ENCODE peak calls at places on chromosomes 1 and 21, in nine cellular contexts. One of them, this sample, is unnamed.

GRCh38 chr1:204150702-204151561 is 912 bp downstream of the ETNK2 start:
- DNase-seq in CD4-positive, alpha-beta memory T cell: no peak
- DNase-seq in heart right ventricle: no peak
- DNase-seq in A549: no peak
- DNase-seq in lower lobe of right lung: peak; percentile 43
- DNase-seq in cardiac muscle cell: no peak
- DNase-seq in OCI-LY7: no peak
- DNase-seq in kidney: peak; percentile 82
- DNase-seq in uterus: peak; percentile 57
- DNase-seq in this sample: no peak

GRCh38 chr1:231420959-231421615 is 1.0 kb downstream of the EGLN1 start:
- DNase-seq in CD4-positive, alpha-beta memory T cell: peak; percentile 21
- DNase-seq in heart right ventricle: peak; percentile 39
- DNase-seq in A549: peak; percentile 52
- DNase-seq in lower lobe of right lung: peak; percentile 72
- DNase-seq in cardiac muscle cell: peak; percentile 58
- DNase-seq in OCI-LY7: peak; percentile 75
- DNase-seq in kidney: peak; percentile 84
- DNase-seq in uterus: peak; percentile 36
- DNase-seq in this sample: peak; percentile 32

GRCh38 chr1:63683759-63684158 is 90.1 kb upstream of the ROR1 start:
- DNase-seq in CD4-positive, alpha-beta memory T cell: no peak
- DNase-seq in heart right ventricle: no peak
- DNase-seq in A549: no peak
- DNase-seq in lower lobe of right lung: no peak
- DNase-seq in cardiac muscle cell: no peak
- DNase-seq in OCI-LY7: no peak
- DNase-seq in kidney: no peak
- DNase-seq in uterus: no peak
- DNase-seq in this sample: no peak

GRCh38 chr1:77313491-77313890 is 31.7 kb downstream of the AK5 start:
- DNase-seq in CD4-positive, alpha-beta memory T cell: peak; percentile 12
- DNase-seq in heart right ventricle: no peak
- DNase-seq in A549: peak; percentile 27
- DNase-seq in lower lobe of right lung: no peak
- DNase-seq in cardiac muscle cell: peak; percentile 49
- DNase-seq in OCI-LY7: peak; percentile 36
- DNase-seq in kidney: no peak
- DNase-seq in uterus: no peak
- DNase-seq in this sample: peak; percentile 29

GRCh38 chr1:147892731-147893214 is 9.8 kb upstream of the GJA8 start:
- DNase-seq in CD4-positive, alpha-beta memory T cell: peak; percentile 35
- DNase-seq in heart right ventricle: peak; percentile 21
- DNase-seq in A549: peak; percentile 57
- DNase-seq in lower lobe of right lung: no peak
- DNase-seq in cardiac muscle cell: peak; percentile 76
- DNase-seq in OCI-LY7: peak; percentile 55
- DNase-seq in kidney: no peak
- DNase-seq in uterus: no peak
- DNase-seq in this sample: no peak

GRCh38 chr1:28518745-28519341 is 13.0 kb downstream of the RCC1 start:
- DNase-seq in CD4-positive, alpha-beta memory T cell: no peak
- DNase-seq in heart right ventricle: no peak
- DNase-seq in A549: peak; percentile 68
- DNase-seq in lower lobe of right lung: no peak
- DNase-seq in cardiac muscle cell: peak; percentile 15
- DNase-seq in OCI-LY7: peak; percentile 64
- DNase-seq in kidney: no peak
- DNase-seq in uterus: no peak
- DNase-seq in this sample: peak; percentile 13

GRCh38 chr1:10236405-10237156 is 26.2 kb downstream of the KIF1B start:
- DNase-seq in CD4-positive, alpha-beta memory T cell: no peak
- DNase-seq in heart right ventricle: no peak
- DNase-seq in A549: no peak
- DNase-seq in lower lobe of right lung: no peak
- DNase-seq in cardiac muscle cell: peak; percentile 11
- DNase-seq in OCI-LY7: no peak
- DNase-seq in kidney: no peak
- DNase-seq in uterus: no peak
- DNase-seq in this sample: no peak

GRCh38 chr1:17710889-17711576 is 44.1 kb upstream of the ACTL8 start:
- DNase-seq in CD4-positive, alpha-beta memory T cell: no peak
- DNase-seq in heart right ventricle: no peak
- DNase-seq in A549: no peak
- DNase-seq in lower lobe of right lung: no peak
- DNase-seq in cardiac muscle cell: no peak
- DNase-seq in OCI-LY7: no peak
- DNase-seq in kidney: no peak
- DNase-seq in uterus: no peak
- DNase-seq in this sample: no peak

GRCh38 chr1:44135896-44136295 is 5.5 kb downstream of the KLF18 start:
- DNase-seq in CD4-positive, alpha-beta memory T cell: no peak
- DNase-seq in heart right ventricle: no peak
- DNase-seq in A549: no peak
- DNase-seq in lower lobe of right lung: no peak
- DNase-seq in cardiac muscle cell: no peak
- DNase-seq in OCI-LY7: no peak
- DNase-seq in kidney: no peak
- DNase-seq in uterus: no peak
- DNase-seq in this sample: no peak

GRCh38 chr1:6162341-6162740 is 17.8 kb downstream of the CHD5 start:
- DNase-seq in CD4-positive, alpha-beta memory T cell: no peak
- DNase-seq in heart right ventricle: no peak
- DNase-seq in A549: no peak
- DNase-seq in lower lobe of right lung: no peak
- DNase-seq in cardiac muscle cell: no peak
- DNase-seq in OCI-LY7: no peak
- DNase-seq in kidney: no peak
- DNase-seq in uterus: no peak
- DNase-seq in this sample: no peak

GRCh38 chr1:157390646-157391045 is 161.7 kb downstream of the FCRL5 start:
- DNase-seq in CD4-positive, alpha-beta memory T cell: no peak
- DNase-seq in heart right ventricle: no peak
- DNase-seq in A549: no peak
- DNase-seq in lower lobe of right lung: no peak
- DNase-seq in cardiac muscle cell: peak; percentile 82
- DNase-seq in OCI-LY7: no peak
- DNase-seq in kidney: no peak
- DNase-seq in uterus: no peak
- DNase-seq in this sample: no peak

GRCh38 chr1:63199666-63200065 is 122.7 kb upstream of the FOXD3 start:
- DNase-seq in CD4-positive, alpha-beta memory T cell: no peak
- DNase-seq in heart right ventricle: no peak
- DNase-seq in A549: no peak
- DNase-seq in lower lobe of right lung: no peak
- DNase-seq in cardiac muscle cell: no peak
- DNase-seq in OCI-LY7: no peak
- DNase-seq in kidney: no peak
- DNase-seq in uterus: no peak
- DNase-seq in this sample: no peak

GRCh38 chr1:200150721-200151120 is 123.2 kb downstream of the NR5A2 start:
- DNase-seq in CD4-positive, alpha-beta memory T cell: no peak
- DNase-seq in heart right ventricle: no peak
- DNase-seq in A549: peak; percentile 95
- DNase-seq in lower lobe of right lung: peak; percentile 52
- DNase-seq in cardiac muscle cell: peak; percentile 52
- DNase-seq in OCI-LY7: no peak
- DNase-seq in kidney: no peak
- DNase-seq in uterus: no peak
- DNase-seq in this sample: no peak

GRCh38 chr1:172533511-172534116 is 664 bp downstream of the SUCO start:
- DNase-seq in CD4-positive, alpha-beta memory T cell: peak; percentile 55
- DNase-seq in heart right ventricle: no peak
- DNase-seq in A549: peak; percentile 22
- DNase-seq in lower lobe of right lung: peak; percentile 45
- DNase-seq in cardiac muscle cell: peak; percentile 24
- DNase-seq in OCI-LY7: peak; percentile 68
- DNase-seq in kidney: peak; percentile 41
- DNase-seq in uterus: no peak
- DNase-seq in this sample: no peak

GRCh38 chr21:45381865-45382697 is 22.9 kb upstream of the COL18A1 start:
- DNase-seq in CD4-positive, alpha-beta memory T cell: no peak
- DNase-seq in heart right ventricle: no peak
- DNase-seq in A549: no peak
- DNase-seq in lower lobe of right lung: peak; percentile 31
- DNase-seq in cardiac muscle cell: no peak
- DNase-seq in OCI-LY7: no peak
- DNase-seq in kidney: peak; percentile 73
- DNase-seq in uterus: no peak
- DNase-seq in this sample: no peak

GRCh38 chr1:67264152-67264551 is 43.5 kb upstream of the IL12RB2 start:
- DNase-seq in CD4-positive, alpha-beta memory T cell: no peak
- DNase-seq in heart right ventricle: no peak
- DNase-seq in A549: no peak
- DNase-seq in lower lobe of right lung: no peak
- DNase-seq in cardiac muscle cell: no peak
- DNase-seq in OCI-LY7: no peak
- DNase-seq in kidney: no peak
- DNase-seq in uterus: no peak
- DNase-seq in this sample: no peak

GRCh38 chr1:27980216-27980820 is 20.5 kb downstream of the XKR8 start:
- DNase-seq in CD4-positive, alpha-beta memory T cell: no peak
- DNase-seq in heart right ventricle: no peak
- DNase-seq in A549: no peak
- DNase-seq in lower lobe of right lung: no peak
- DNase-seq in cardiac muscle cell: no peak
- DNase-seq in OCI-LY7: no peak
- DNase-seq in kidney: no peak
- DNase-seq in uterus: no peak
- DNase-seq in this sample: no peak

GRCh38 chr21:16013570-16013969 is 283.8 kb downstream of the USP25 start:
- DNase-seq in CD4-positive, alpha-beta memory T cell: no peak
- DNase-seq in heart right ventricle: no peak
- DNase-seq in A549: no peak
- DNase-seq in lower lobe of right lung: no peak
- DNase-seq in cardiac muscle cell: no peak
- DNase-seq in OCI-LY7: no peak
- DNase-seq in kidney: no peak
- DNase-seq in uterus: no peak
- DNase-seq in this sample: no peak

GRCh38 chr1:112695276-112695675 is 11.7 kb downstream of the RHOC start:
- DNase-seq in CD4-positive, alpha-beta memory T cell: no peak
- DNase-seq in heart right ventricle: no peak
- DNase-seq in A549: no peak
- DNase-seq in lower lobe of right lung: no peak
- DNase-seq in cardiac muscle cell: no peak
- DNase-seq in OCI-LY7: no peak
- DNase-seq in kidney: no peak
- DNase-seq in uterus: no peak
- DNase-seq in this sample: no peak

GRCh38 chr21:46116189-46116845 is 18.4 kb downstream of the COL6A2 start:
- DNase-seq in CD4-positive, alpha-beta memory T cell: no peak
- DNase-seq in heart right ventricle: peak; percentile 3
- DNase-seq in A549: no peak
- DNase-seq in lower lobe of right lung: peak; percentile 43
- DNase-seq in cardiac muscle cell: no peak
- DNase-seq in OCI-LY7: no peak
- DNase-seq in kidney: peak; percentile 35
- DNase-seq in uterus: peak; percentile 16
- DNase-seq in this sample: no peak

GRCh38 chr1:101008229-101008628 is 17.4 kb downstream of the DPH5 start:
- DNase-seq in CD4-positive, alpha-beta memory T cell: no peak
- DNase-seq in heart right ventricle: no peak
- DNase-seq in A549: no peak
- DNase-seq in lower lobe of right lung: no peak
- DNase-seq in cardiac muscle cell: no peak
- DNase-seq in OCI-LY7: no peak
- DNase-seq in kidney: no peak
- DNase-seq in uterus: no peak
- DNase-seq in this sample: no peak

GRCh38 chr1:233700338-233700737 is 86.4 kb downstream of the KCNK1 start:
- DNase-seq in CD4-positive, alpha-beta memory T cell: no peak
- DNase-seq in heart right ventricle: no peak
- DNase-seq in A549: no peak
- DNase-seq in lower lobe of right lung: no peak
- DNase-seq in cardiac muscle cell: no peak
- DNase-seq in OCI-LY7: no peak
- DNase-seq in kidney: no peak
- DNase-seq in uterus: no peak
- DNase-seq in this sample: no peak

GRCh38 chr1:91575909-91576519 is 75.4 kb downstream of the CDC7 start:
- DNase-seq in CD4-positive, alpha-beta memory T cell: no peak
- DNase-seq in heart right ventricle: no peak
- DNase-seq in A549: no peak
- DNase-seq in lower lobe of right lung: no peak
- DNase-seq in cardiac muscle cell: no peak
- DNase-seq in OCI-LY7: peak; percentile 43
- DNase-seq in kidney: no peak
- DNase-seq in uterus: no peak
- DNase-seq in this sample: no peak
- H3K4me1 ChIP-seq in CD4-positive, alpha-beta memory T cell: peaks cover 16% of the 10 kb centered on the region
- H3K4me1 ChIP-seq in heart right ventricle: peaks cover 30% of the 10 kb centered on the region
- H3K4me1 ChIP-seq in A549: peaks cover 10% of the 10 kb centered on the region
- H3K4me1 ChIP-seq in lower lobe of right lung: peaks cover 39% of the 10 kb centered on the region
- H3K4me1 ChIP-seq in cardiac muscle cell: peaks cover 24% of the 10 kb centered on the region
- H3K4me1 ChIP-seq in OCI-LY7: peaks cover 49% of the 10 kb centered on the region
- H3K4me1 ChIP-seq in kidney: no peaks in the 10 kb centered on the region
- H3K4me1 ChIP-seq in uterus: no peaks in the 10 kb centered on the region
- H3K4me1 ChIP-seq in this sample: peaks cover 8% of the 10 kb centered on the region

GRCh38 chr21:35231115-35231514 is 182.0 kb upstream of the RUNX1 start:
- DNase-seq in CD4-positive, alpha-beta memory T cell: no peak
- DNase-seq in heart right ventricle: no peak
- DNase-seq in A549: no peak
- DNase-seq in lower lobe of right lung: no peak
- DNase-seq in cardiac muscle cell: no peak
- DNase-seq in OCI-LY7: peak; percentile 69
- DNase-seq in kidney: no peak
- DNase-seq in uterus: no peak
- DNase-seq in this sample: no peak
- H3K4me1 ChIP-seq in CD4-positive, alpha-beta memory T cell: peaks cover 25% of the 10 kb centered on the region
- H3K4me1 ChIP-seq in heart right ventricle: peaks cover 24% of the 10 kb centered on the region
- H3K4me1 ChIP-seq in A549: peaks cover 10% of the 10 kb centered on the region
- H3K4me1 ChIP-seq in lower lobe of right lung: no peaks in the 10 kb centered on the region
- H3K4me1 ChIP-seq in cardiac muscle cell: no peaks in the 10 kb centered on the region
- H3K4me1 ChIP-seq in OCI-LY7: peaks cover 86% of the 10 kb centered on the region
- H3K4me1 ChIP-seq in kidney: peaks cover 5% of the 10 kb centered on the region
- H3K4me1 ChIP-seq in uterus: no peaks in the 10 kb centered on the region
- H3K4me1 ChIP-seq in this sample: peaks cover 17% of the 10 kb centered on the region

DNA sequence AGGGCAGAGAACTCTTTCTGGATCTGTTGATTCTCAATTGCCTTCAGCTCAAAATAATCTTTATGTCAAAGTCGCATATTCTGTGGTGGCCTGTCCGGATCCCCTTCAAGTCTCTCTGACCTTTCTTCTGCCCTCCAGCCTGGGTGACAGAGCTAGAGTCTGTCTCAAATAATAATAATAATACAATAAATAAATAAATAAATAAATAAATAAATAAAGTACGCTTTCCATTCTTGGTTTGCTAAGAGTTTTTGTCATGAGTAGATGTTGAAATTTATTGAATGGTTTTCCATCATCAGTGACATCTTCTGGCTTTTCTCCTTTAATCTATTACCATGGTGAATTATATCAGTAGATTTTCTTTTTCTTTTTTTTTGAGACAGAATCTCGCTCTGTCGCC is 30.7 kb downstream of the ERRFI1 start:
- DNase-seq in CD4-positive, alpha-beta memory T cell: no peak
- DNase-seq in heart right ventricle: no peak
- DNase-seq in A549: no peak
- DNase-seq in lower lobe of right lung: no peak
- DNase-seq in cardiac muscle cell: no peak
- DNase-seq in OCI-LY7: no peak
- DNase-seq in kidney: no peak
- DNase-seq in uterus: no peak
- DNase-seq in this sample: no peak
- H3K4me1 ChIP-seq in CD4-positive, alpha-beta memory T cell: no peaks in the 10 kb centered on the region
- H3K4me1 ChIP-seq in heart right ventricle: no peaks in the 10 kb centered on the region
- H3K4me1 ChIP-seq in A549: no peaks in the 10 kb centered on the region
- H3K4me1 ChIP-seq in lower lobe of right lung: no peaks in the 10 kb centered on the region
- H3K4me1 ChIP-seq in cardiac muscle cell: no peaks in the 10 kb centered on the region
- H3K4me1 ChIP-seq in OCI-LY7: peaks cover 6% of the 10 kb centered on the region
- H3K4me1 ChIP-seq in kidney: no peaks in the 10 kb centered on the region
- H3K4me1 ChIP-seq in uterus: no peaks in the 10 kb centered on the region
- H3K4me1 ChIP-seq in this sample: no peaks in the 10 kb centered on the region

GRCh38 chr1:191892716-191893115 is 265.5 kb upstream of the RGS18 start:
- DNase-seq in CD4-positive, alpha-beta memory T cell: no peak
- DNase-seq in heart right ventricle: no peak
- DNase-seq in A549: no peak
- DNase-seq in lower lobe of right lung: no peak
- DNase-seq in cardiac muscle cell: no peak
- DNase-seq in OCI-LY7: no peak
- DNase-seq in kidney: no peak
- DNase-seq in uterus: no peak
- DNase-seq in this sample: no peak
- H3K4me1 ChIP-seq in CD4-positive, alpha-beta memory T cell: no peaks in the 10 kb centered on the region
- H3K4me1 ChIP-seq in heart right ventricle: no peaks in the 10 kb centered on the region
- H3K4me1 ChIP-seq in A549: no peaks in the 10 kb centered on the region
- H3K4me1 ChIP-seq in lower lobe of right lung: no peaks in the 10 kb centered on the region
- H3K4me1 ChIP-seq in cardiac muscle cell: peaks cover 19% of the 10 kb centered on the region
- H3K4me1 ChIP-seq in OCI-LY7: no peaks in the 10 kb centered on the region
- H3K4me1 ChIP-seq in kidney: no peaks in the 10 kb centered on the region
- H3K4me1 ChIP-seq in uterus: no peaks in the 10 kb centered on the region
- H3K4me1 ChIP-seq in this sample: no peaks in the 10 kb centered on the region